ENCODE peak calls at places on chromosome 13, in nine cellular contexts. Y, R, B, K, C, I, O, P and H are unnamed samples.
A peak's percentile ranks its signal among the peaks of the same experiment; 100 is the strongest.

GRCh38 chr13:112965103-112965502 is 3.9 kb upstream of the MCF2L start:
- DNase-seq in I (no peak), R (no peak), C (no peak), P (peak; percentile 45), B (peak; percentile 32), K (no peak), O (no peak), Y (no peak), H (no peak)

GRCh38 chr13:63481334-63481733 is 2065.7 kb upstream of the PCDH20 start:
- DNase-seq in C (peak; percentile 13), O (peak; percentile 76), P (no peak), R (no peak), K (no peak), Y (no peak), B (no peak), I (peak; percentile 88), H (peak; percentile 80)

GRCh38 chr13:96632536-96633320 is 361.5 kb downstream of the OXGR1 start:
- DNase-seq in C (peak; percentile 67), K (no peak), I (no peak), R (no peak), B (no peak), Y (no peak), P (no peak), O (peak; percentile 0), H (peak; percentile 79)

GRCh38 chr13:46582190-46582589 is 29.2 kb downstream of the LRCH1 start:
- DNase-seq in Y (no peak), I (no peak), R (no peak), B (no peak), K (no peak), O (no peak), C (no peak), P (no peak), H (no peak)

GRCh38 chr13:105219636-105220035 is 1315.8 kb downstream of the EFNB2 start:
- DNase-seq in B (no peak), P (no peak), K (no peak), C (peak; percentile 37), R (peak; percentile 45), Y (no peak), O (no peak), I (no peak), H (peak; percentile 49)

GRCh38 chr13:77751513-77752456 is 54.3 kb downstream of the SLAIN1 start:
- DNase-seq in Y (peak; percentile 44), R (peak; percentile 22), O (peak; percentile 62), P (no peak), I (peak; percentile 63), C (peak; percentile 62), B (no peak), K (peak; percentile 42), H (peak; percentile 71)

GRCh38 chr13:69423844-69424243 is 683.8 kb upstream of the ATXN8OS start:
- DNase-seq in K (no peak), Y (peak; percentile 21), B (no peak), R (no peak), C (no peak), I (no peak), P (no peak), O (no peak), H (no peak)

GRCh38 chr13:98717256-98717655 is 35.2 kb downstream of the SLC15A1 start:
- DNase-seq in K (peak; percentile 7), R (no peak), O (peak; percentile 12), C (no peak), B (no peak), Y (no peak), I (peak; percentile 9), P (no peak), H (no peak)

GRCh38 chr13:43411741-43412140 is 375.0 kb downstream of the ENOX1 start:
- DNase-seq in C (peak; percentile 17), I (no peak), K (no peak), R (peak; percentile 14), B (no peak), P (no peak), Y (no peak), O (no peak), H (no peak)

GRCh38 chr13:79018166-79018565 is 359.2 kb upstream of the OBI1 start:
- DNase-seq in R (no peak), O (no peak), I (no peak), B (no peak), K (no peak), Y (no peak), C (no peak), P (no peak), H (no peak)

GRCh38 chr13:113114511-113115362 is 7.9 kb upstream of the F10 start:
- DNase-seq in Y (peak; percentile 4), I (no peak), C (no peak), K (no peak), R (no peak), B (peak; percentile 32), O (no peak), P (peak; percentile 36), H (no peak)

GRCh38 chr13:41056996-41057711 is 4.2 kb upstream of the WBP4 start:
- DNase-seq in O (no peak), Y (no peak), K (no peak), R (no peak), I (no peak), B (no peak), C (no peak), P (no peak), H (no peak)

GRCh38 chr13:27211771-27212364 is 39.5 kb upstream of the RPL21 start:
- DNase-seq in K (no peak), Y (no peak), B (no peak), O (peak; percentile 77), C (peak; percentile 59), R (peak; percentile 71), P (no peak), I (peak; percentile 71), H (peak; percentile 70)

GRCh38 chr13:27012482-27013197 is 159.0 kb downstream of the USP12 start:
- DNase-seq in R (peak; percentile 87), K (no peak), C (peak; percentile 78), P (no peak), Y (no peak), I (peak; percentile 70), B (no peak), O (peak; percentile 83), H (peak; percentile 73)

GRCh38 chr13:41931337-41931736 is 29.6 kb downstream of the VWA8 start:
- DNase-seq in O (no peak), Y (no peak), C (peak; percentile 45), B (no peak), I (peak; percentile 20), R (peak; percentile 39), K (no peak), P (no peak), H (peak; percentile 25)

GRCh38 chr13:43751624-43752023 is 35.1 kb downstream of the ENOX1 start:
- DNase-seq in P (no peak), B (no peak), R (no peak), K (no peak), O (peak; percentile 7), Y (no peak), C (no peak), I (peak; percentile 19), H (peak; percentile 18)

GRCh38 chr13:78323848-78324247 is 279.5 kb downstream of the POU4F1 start:
- DNase-seq in P (no peak), K (no peak), Y (no peak), I (no peak), C (no peak), R (peak; percentile 21), O (no peak), B (no peak), H (peak; percentile 9)

GRCh38 chr13:106117035-106117434 is 418.4 kb downstream of the EFNB2 start:
- DNase-seq in O (peak; percentile 6), P (no peak), C (peak; percentile 76), R (peak; percentile 68), K (no peak), I (no peak), Y (no peak), B (no peak), H (peak; percentile 72)

GRCh38 chr13:40231311-40231710 is 435.1 kb downstream of the FOXO1 start:
- DNase-seq in Y (no peak), O (no peak), P (no peak), C (no peak), K (no peak), R (peak; percentile 23), B (no peak), I (no peak), H (no peak)

GRCh38 chr13:111629933-111630332 is 309.5 kb downstream of the TEX29 start:
- DNase-seq in K (no peak), R (no peak), I (no peak), O (no peak), P (no peak), B (no peak), Y (no peak), C (no peak), H (no peak)

DNA sequence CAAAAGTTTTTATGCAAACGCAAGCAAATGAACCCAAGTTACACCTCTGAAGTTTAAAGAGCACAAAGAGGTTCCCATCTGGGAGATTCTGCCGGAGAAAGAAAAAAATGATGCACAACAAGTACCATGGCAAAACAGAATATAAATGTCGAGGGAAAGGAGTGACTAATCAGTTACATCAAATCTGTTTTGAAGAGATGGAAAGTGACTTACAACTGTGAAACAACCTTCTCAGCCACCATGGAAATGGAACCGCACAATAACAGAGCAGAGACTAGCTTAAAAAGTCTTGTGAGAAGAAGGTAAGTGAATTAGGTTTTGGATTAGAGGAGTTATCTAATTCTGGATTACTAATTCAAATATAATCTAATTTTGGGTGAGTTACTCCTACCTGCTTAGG is 2.4 kb downstream of the HSPH1 start:
- DNase-seq in I (no peak), P (no peak), B (no peak), C (no peak), Y (no peak), O (no peak), K (no peak), R (no peak), H (no peak)
- H3K4me3 ChIP-seq in I (peak overlapping the region; percentile 94), P (peak overlapping the region; percentile 91), B (no peak overlapping the region), C (peak overlapping the region; percentile 90), Y (peak overlapping the region; percentile 95), O (peak overlapping the region; percentile 72), K (peak overlapping the region; percentile 84), R (peak overlapping the region; percentile 91), H (no peak overlapping the region)

GRCh38 chr13:50081106-50081898 is 66.1 kb downstream of the KCNRG start:
- DNase-seq in K (peak; percentile 43), C (peak; percentile 39), B (peak; percentile 80), Y (peak; percentile 71), I (no peak), R (no peak), O (peak; percentile 54), P (no peak), H (no peak)
- TF ChIP-seq CTCF in K (no peak), C (peak; percentile 17), B (no peak), Y (peak; percentile 34), I (peak; percentile 32), R (no peak), O (peak; percentile 11), P (no peak), H (peak; percentile 34)

DNA sequence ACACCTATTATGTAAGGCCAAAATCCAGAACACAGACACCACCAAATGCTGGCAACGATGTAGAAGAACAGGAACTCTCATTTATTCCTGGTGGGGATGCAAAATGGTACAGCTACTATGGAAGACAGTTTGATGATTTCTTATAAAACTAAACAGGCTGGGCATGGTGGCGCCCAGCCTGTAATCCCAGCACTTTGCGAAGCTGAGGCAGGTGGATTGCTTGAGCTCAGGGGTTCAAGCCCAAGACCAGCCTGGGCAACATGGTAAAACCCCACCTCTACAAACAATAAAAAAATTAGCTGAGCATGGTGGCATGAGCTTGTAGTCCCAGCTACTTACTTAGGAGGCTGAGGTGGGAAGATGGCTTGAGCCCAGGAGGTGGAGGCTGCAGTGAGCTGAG is 98.3 kb downstream of the TUBA3C start:
- DNase-seq in Y (no peak), I (no peak), K (no peak), O (no peak), C (no peak), B (no peak), P (no peak), R (no peak), H (no peak)
- H3K4me3 ChIP-seq in Y (no peak overlapping the region), I (no peak overlapping the region), K (no peak overlapping the region), O (no peak overlapping the region), C (no peak overlapping the region), B (no peak overlapping the region), P (no peak overlapping the region), R (no peak overlapping the region), H (no peak overlapping the region)

GRCh38 chr13:82758056-82758455 is 1124.2 kb downstream of the SLITRK1 start:
- DNase-seq in R (no peak), I (peak; percentile 36), C (no peak), O (peak; percentile 37), Y (peak; percentile 57), B (no peak), K (peak; percentile 14), P (no peak), H (peak; percentile 60)
- TF ChIP-seq CTCF in R (peak; percentile 18), I (peak; percentile 10), C (no peak), O (peak; percentile 32), Y (peak; percentile 78), B (no peak), K (no peak), P (no peak), H (peak; percentile 63)